ENCODE peak calls at places on chromosomes 12 and 14, in ten cellular contexts. D, L, E, Q, C, T, S, F, O and X are unnamed samples.

GRCh38 chr14:77111021-77111420 is 13.0 kb downstream of the CIPC start:
- DNase-seq in D (no peak), L (no peak), E (no peak), Q (no peak), C (no peak), T (no peak), S (no peak), F (peak), O (no peak), X (no peak)

GRCh38 chr12:89245090-89245489 is 107.2 kb downstream of the DUSP6 start:
- DNase-seq in D (no peak), L (no peak), E (peak), Q (no peak), C (no peak), T (no peak), S (no peak), F (no peak), O (no peak), X (no peak)

GRCh38 chr14:68898248-68899032 is 80.7 kb downstream of the ACTN1 start:
- DNase-seq in D (no peak), L (no peak), E (no peak), Q (no peak), C (no peak), T (no peak), S (no peak), F (no peak), O (no peak), X (no peak)

GRCh38 chr12:57837779-57838562 is 8.6 kb downstream of the CTDSP2 start:
- DNase-seq in D (no peak), L (no peak), E (peak), Q (peak), C (peak), T (no peak), S (no peak), F (no peak), O (peak), X (no peak)

GRCh38 chr12:3728686-3729085 is 24.2 kb downstream of the CRACR2A start:
- DNase-seq in D (no peak), L (no peak), E (peak), Q (no peak), C (peak), T (no peak), S (no peak), F (no peak), O (no peak), X (no peak)

GRCh38 chr12:79690156-79690605 is 583 bp downstream of the PAWR start:
- DNase-seq in D (no peak), L (no peak), E (no peak), Q (no peak), C (no peak), T (peak), S (no peak), F (no peak), O (peak), X (no peak)

GRCh38 chr12:57965766-57966165 is 24.4 kb downstream of the ATP23 start:
- DNase-seq in D (no peak), L (no peak), E (no peak), Q (no peak), C (no peak), T (no peak), S (no peak), F (no peak), O (peak), X (no peak)

GRCh38 chr14:73787760-73788508 is 63.7 kb upstream of the PTGR2 start:
- DNase-seq in D (no peak), L (peak), E (no peak), Q (no peak), C (no peak), T (no peak), S (no peak), F (no peak), O (peak), X (no peak)

GRCh38 chr12:111904438-111904837 is 62.4 kb downstream of the MAPKAPK5 start:
- DNase-seq in D (no peak), L (no peak), E (no peak), Q (no peak), C (no peak), T (no peak), S (no peak), F (no peak), O (no peak), X (no peak)

GRCh38 chr12:90036641-90037040 is 328.0 kb upstream of the ATP2B1 start:
- DNase-seq in D (no peak), L (no peak), E (no peak), Q (no peak), C (no peak), T (no peak), S (no peak), F (no peak), O (no peak), X (no peak)

GRCh38 chr12:73460212-73460611 is 1077.4 kb upstream of the ATXN7L3B start:
- DNase-seq in D (no peak), L (no peak), E (no peak), Q (no peak), C (no peak), T (no peak), S (no peak), F (no peak), O (no peak), X (no peak)

GRCh38 chr14:77022219-77022852 is 6.2 kb downstream of the IRF2BPL start:
- DNase-seq in D (no peak), L (peak), E (no peak), Q (no peak), C (no peak), T (no peak), S (no peak), F (no peak), O (peak), X (no peak)

GRCh38 chr12:70590051-70590450 is 47.2 kb downstream of the PTPRB start:
- DNase-seq in D (peak), L (peak), E (peak), Q (peak), C (peak), T (peak), S (no peak), F (no peak), O (peak), X (peak)

GRCh38 chr12:111850526-111850925 is 8.5 kb downstream of the MAPKAPK5 start:
- DNase-seq in D (no peak), L (peak), E (no peak), Q (no peak), C (no peak), T (no peak), S (no peak), F (no peak), O (no peak), X (no peak)

GRCh38 chr14:77014004-77014604 is 14.4 kb downstream of the IRF2BPL start:
- DNase-seq in D (no peak), L (no peak), E (no peak), Q (peak), C (no peak), T (peak), S (no peak), F (peak), O (no peak), X (no peak)

GRCh38 chr14:92527724-92528123 is 14.1 kb downstream of the RIN3 start:
- DNase-seq in D (no peak), L (no peak), E (no peak), Q (no peak), C (no peak), T (no peak), S (no peak), F (no peak), O (no peak), X (no peak)

GRCh38 chr12:106957617-106958016 is 1.9 kb downstream of the TMEM263 start:
- DNase-seq in D (no peak), L (no peak), E (no peak), Q (no peak), C (no peak), T (no peak), S (no peak), F (no peak), O (no peak), X (no peak)

GRCh38 chr14:99648385-99648784 is 3.5 kb downstream of the HHIPL1 start:
- DNase-seq in D (no peak), L (no peak), E (no peak), Q (no peak), C (no peak), T (no peak), S (no peak), F (no peak), O (no peak), X (no peak)

GRCh38 chr12:113246478-113247122 is 25.3 kb downstream of the TPCN1 start:
- DNase-seq in D (peak), L (peak), E (no peak), Q (peak), C (no peak), T (no peak), S (no peak), F (peak), O (no peak), X (no peak)

GRCh38 chr12:130185455-130186100 is 23.3 kb downstream of the FZD10 start:
- DNase-seq in D (no peak), L (no peak), E (no peak), Q (no peak), C (no peak), T (no peak), S (no peak), F (no peak), O (no peak), X (no peak)

GRCh38 chr12:101298426-101298825 is 18.5 kb downstream of the UTP20 start:
- DNase-seq in D (no peak), L (no peak), E (no peak), Q (no peak), C (no peak), T (no peak), S (no peak), F (no peak), O (no peak), X (no peak)

GRCh38 chr12:26831959-26832816 is 806 bp downstream of the ITPR2 start:
- DNase-seq in D (peak), L (peak), E (peak), Q (peak), C (peak), T (peak), S (peak), F (peak), O (peak), X (peak)

GRCh38 chr14:60164717-60165546 is at the start of gene DHRS7:
- DNase-seq in D (peak), L (peak), E (peak), Q (peak), C (peak), T (peak), S (peak), F (peak), O (peak), X (peak)

GRCh38 chr12:67921286-67921685 is 68.0 kb upstream of the IFNG-AS1 start:
- DNase-seq in D (no peak), L (no peak), E (no peak), Q (no peak), C (no peak), T (no peak), S (no peak), F (no peak), O (no peak), X (no peak)

DNA sequence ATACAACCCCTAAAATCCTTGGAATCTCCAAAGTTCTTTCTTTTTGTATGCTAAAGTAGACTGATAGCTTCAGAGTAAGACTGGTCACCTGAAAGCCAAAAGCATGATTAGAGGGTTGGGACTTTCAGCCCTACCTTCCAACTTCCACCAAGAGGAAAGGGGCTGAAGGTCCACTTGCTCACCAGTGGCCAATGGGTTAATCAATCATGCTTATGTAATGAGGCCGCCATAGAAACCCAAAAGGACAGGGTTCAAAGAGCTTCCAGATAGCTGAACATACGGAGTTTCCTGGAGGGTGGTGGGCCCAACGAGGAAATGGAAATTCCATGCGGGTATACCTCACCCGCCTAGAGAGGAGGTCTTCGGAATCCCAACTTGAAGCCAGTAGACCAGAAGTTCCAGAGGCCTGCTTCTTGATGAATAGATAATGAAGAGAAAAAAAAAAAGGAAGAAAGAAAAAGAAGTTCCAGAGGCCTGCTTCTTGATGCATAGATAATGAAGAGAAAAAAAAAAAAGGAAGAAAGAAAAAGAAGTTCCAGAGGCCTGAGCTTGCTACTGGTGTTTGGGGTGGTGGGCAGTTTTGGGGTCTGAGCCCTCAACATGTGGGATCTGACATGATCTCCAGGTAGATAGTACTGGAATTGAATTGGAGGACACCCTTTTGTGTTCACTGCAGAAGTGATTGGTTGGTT is 11.2 kb upstream of the BTG1 start:
- DNase-seq in D (no peak), L (no peak), E (no peak), Q (no peak), C (no peak), T (no peak), S (no peak), F (no peak), O (no peak), X (no peak)
- H3K4me3 ChIP-seq in D (peak), L (no peak), E (no peak), Q (no peak), C (no peak), T (no peak), S (no peak), F (no peak), O (no peak), X (no peak)

GRCh38 chr12:115895247-115895646 is 382.2 kb downstream of the MED13L start:
- DNase-seq in D (no peak), L (no peak), E (no peak), Q (no peak), C (no peak), T (no peak), S (no peak), F (no peak), O (no peak), X (no peak)
- TF ChIP-seq CTCF in D (no peak), L (no peak), E (no peak), Q (no peak), C (no peak), T (no peak), S (peak), F (peak), O (peak), X (peak)

DNA sequence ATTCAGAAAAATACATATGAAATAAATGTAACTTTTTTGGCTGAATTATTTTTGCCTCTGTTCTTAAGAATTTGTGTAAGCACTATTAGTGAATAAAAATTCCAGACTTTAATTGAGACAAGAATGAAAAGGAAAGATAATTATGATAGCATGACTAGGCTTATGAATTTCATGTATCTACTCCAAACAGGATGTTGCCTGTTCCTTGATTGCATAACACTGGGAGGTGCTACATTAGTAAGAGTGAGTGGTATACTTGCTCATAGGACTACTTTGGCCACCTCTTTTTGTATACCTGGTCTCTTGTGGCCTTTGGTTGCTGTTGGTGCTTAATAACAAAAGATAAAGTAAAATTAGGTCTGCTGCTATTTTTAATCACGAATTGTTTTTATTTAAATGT is 112.8 kb downstream of the NAV3 start:
- DNase-seq in D (no peak), L (no peak), E (no peak), Q (no peak), C (no peak), T (no peak), S (peak), F (no peak), O (no peak), X (no peak)
- H3K4me3 ChIP-seq in D (no peak), L (no peak), E (no peak), Q (no peak), C (no peak), T (no peak), S (no peak), F (no peak), O (no peak), X (no peak)

GRCh38 chr12:99390707-99391106 is 256.8 kb upstream of the GARIN6 start:
- DNase-seq in D (no peak), L (no peak), E (no peak), Q (no peak), C (no peak), T (no peak), S (no peak), F (no peak), O (peak), X (no peak)
- TF ChIP-seq CTCF in D (no peak), L (no peak), E (no peak), Q (no peak), C (no peak), T (no peak), S (peak), F (peak), O (peak), X (peak)

GRCh38 chr12:122866379-122866778 is 29.5 kb downstream of the VPS37B start:
- DNase-seq in D (peak), L (no peak), E (no peak), Q (no peak), C (no peak), T (peak), S (no peak), F (no peak), O (no peak), X (no peak)

GRCh38 chr12:122865268-122866231 is 30.3 kb downstream of the HIP1R start:
- DNase-seq in D (peak), L (peak), E (no peak), Q (peak), C (no peak), T (peak), S (no peak), F (no peak), O (peak), X (no peak)

GRCh38 chr12:122862872-122863701 is 27.8 kb downstream of the HIP1R start:
- DNase-seq in D (peak), L (peak), E (no peak), Q (no peak), C (peak), T (peak), S (no peak), F (peak), O (no peak), X (no peak)

GRCh38 chr12:122866950-122867607 is 28.8 kb downstream of the VPS37B start:
- DNase-seq in D (peak), L (no peak), E (no peak), Q (no peak), C (no peak), T (peak), S (no peak), F (no peak), O (no peak), X (no peak)

DNA sequence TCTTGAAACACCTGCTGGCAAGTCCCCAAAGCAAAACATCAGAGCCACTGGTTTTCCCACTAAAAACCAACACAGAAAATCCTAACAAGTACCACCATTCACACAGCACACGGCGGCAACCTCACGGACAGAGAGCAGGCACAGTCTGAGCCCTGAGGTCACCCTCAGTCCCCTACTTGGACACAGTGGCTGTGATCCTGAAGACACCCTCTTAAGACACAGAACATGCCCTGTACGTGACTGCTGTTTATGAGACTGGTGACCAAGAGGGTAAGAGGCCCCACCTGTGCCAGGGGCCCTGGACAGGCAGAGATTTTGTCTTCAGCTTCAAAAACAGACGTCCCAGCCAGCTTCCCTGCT is 29.6 kb downstream of the HIP1R start:
- DNase-seq in D (peak), L (no peak), E (no peak), Q (no peak), C (no peak), T (peak), S (no peak), F (no peak), O (no peak), X (no peak)
- H3K4me3 ChIP-seq in D (no peak), L (no peak), E (no peak), Q (no peak), C (no peak), T (no peak), S (no peak), F (no peak), O (no peak), X (no peak)

GRCh38 chr12:13405961-13406703 is 209.6 kb downstream of the EMP1 start:
- DNase-seq in D (no peak), L (no peak), E (no peak), Q (no peak), C (no peak), T (no peak), S (no peak), F (no peak), O (no peak), X (no peak)
- TF ChIP-seq CTCF in D (no peak), L (no peak), E (no peak), Q (no peak), C (no peak), T (no peak), S (no peak), F (no peak), O (no peak), X (no peak)

GRCh38 chr14:89364316-89364715 is 52.7 kb downstream of the FOXN3 start:
- DNase-seq in D (no peak), L (no peak), E (no peak), Q (no peak), C (no peak), T (no peak), S (no peak), F (no peak), O (no peak), X (no peak)
- H3K4me3 ChIP-seq in D (no peak), L (no peak), E (peak), Q (no peak), C (no peak), T (no peak), S (no peak), F (no peak), O (peak), X (no peak)

DNA sequence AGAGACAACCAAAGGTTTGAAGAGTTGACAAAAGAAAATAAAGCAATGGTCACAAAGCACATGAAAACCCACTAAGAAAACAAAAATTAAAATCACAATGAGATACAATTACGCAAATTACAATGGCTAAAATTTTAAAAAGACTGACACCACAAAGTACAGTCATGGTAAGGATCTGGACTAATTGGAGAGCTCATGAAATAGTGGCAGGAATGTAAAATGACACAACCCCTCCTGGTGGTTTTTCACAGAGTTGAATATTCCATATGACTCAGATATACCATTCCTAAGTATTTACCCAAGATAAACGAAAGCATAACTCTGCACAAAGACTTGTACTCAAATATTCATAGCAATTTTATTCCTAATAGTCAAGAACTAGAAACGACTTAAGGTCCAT is 65.9 kb downstream of the NOVA1 start:
- DNase-seq in D (no peak), L (no peak), E (no peak), Q (no peak), C (no peak), T (no peak), S (no peak), F (peak), O (no peak), X (peak)
- TF ChIP-seq CTCF in D (no peak), L (no peak), E (no peak), Q (no peak), C (no peak), T (no peak), S (no peak), F (peak), O (no peak), X (peak)